ENCODE peak calls at places on chromosomes 1 and 21, in ten cellular contexts. G is hepatocyte, E is prostate gland, L is heart right ventricle, X is SJCRH30, R is uterus, B is tibial artery, I is pancreas, O is heart left ventricle, V is tibial nerve. J is an unnamed sample. For H3K4me1, the result is how much of the 10 kb centered on the place peaks cover.

GRCh38 chr21:29673096-29673610 is 266.6 kb downstream of the GRIK1 start:
- DNase-seq in G (no peak), E (no peak), L (no peak), X (no peak), R (no peak), B (no peak), I (no peak), O (no peak), V (no peak), J (no peak)

GRCh38 chr1:35557118-35557610 is at the start of gene KIAA0319L:
- DNase-seq in G (peak), E (peak), L (peak), X (peak), R (peak), B (peak), I (peak), O (peak), V (no peak), J (peak)

GRCh38 chr1:36863500-36863899 is 170.8 kb downstream of the GRIK3 start:
- DNase-seq in G (no peak), E (no peak), L (no peak), X (no peak), R (no peak), B (no peak), I (no peak), O (no peak), V (no peak), J (no peak)

GRCh38 chr1:50278352-50278878 is 144.8 kb downstream of the DMRTA2 start:
- DNase-seq in G (no peak), E (no peak), L (no peak), X (no peak), R (no peak), B (no peak), I (no peak), O (no peak), V (no peak), J (no peak)

GRCh38 chr1:21508580-21509350 is 458 bp upstream of the ALPL start:
- DNase-seq in G (peak), E (peak), L (peak), X (no peak), R (no peak), B (peak), I (peak), O (peak), V (peak), J (peak)

GRCh38 chr1:79040424-79041089 is 34.0 kb upstream of the ADGRL4 start:
- DNase-seq in G (no peak), E (no peak), L (no peak), X (no peak), R (no peak), B (no peak), I (no peak), O (no peak), V (no peak), J (no peak)

GRCh38 chr1:183259886-183260285 is 73.8 kb downstream of the LAMC2 start:
- DNase-seq in G (no peak), E (no peak), L (no peak), X (no peak), R (no peak), B (no peak), I (no peak), O (no peak), V (no peak), J (no peak)

GRCh38 chr1:21651214-21652042 is 17.7 kb downstream of the RAP1GAP start:
- DNase-seq in G (peak), E (no peak), L (no peak), X (peak), R (no peak), B (no peak), I (peak), O (peak), V (no peak), J (no peak)

GRCh38 chr1:115791816-115792215 is 23.3 kb upstream of the CASQ2 start:
- DNase-seq in G (no peak), E (no peak), L (no peak), X (no peak), R (no peak), B (no peak), I (no peak), O (no peak), V (no peak), J (no peak)

GRCh38 chr1:30419246-30419720 is 304.1 kb downstream of the MATN1 start:
- DNase-seq in G (no peak), E (peak), L (no peak), X (no peak), R (peak), B (no peak), I (no peak), O (no peak), V (no peak), J (no peak)

GRCh38 chr1:237610157-237610556 is 280.6 kb downstream of the ZP4 start:
- DNase-seq in G (no peak), E (no peak), L (no peak), X (no peak), R (no peak), B (no peak), I (no peak), O (no peak), V (no peak), J (no peak)

GRCh38 chr21:33308586-33309490 is 15.9 kb upstream of the IFNAR1 start:
- DNase-seq in G (no peak), E (peak), L (no peak), X (peak), R (no peak), B (no peak), I (no peak), O (no peak), V (no peak), J (no peak)

GRCh38 chr21:43864806-43865470 is at the start of gene AGPAT3:
- DNase-seq in G (peak), E (no peak), L (peak), X (no peak), R (no peak), B (no peak), I (peak), O (peak), V (no peak), J (no peak)

GRCh38 chr1:64969305-64970066 is 3.1 kb upstream of the JAK1 start:
- DNase-seq in G (no peak), E (no peak), L (no peak), X (no peak), R (no peak), B (no peak), I (no peak), O (no peak), V (no peak), J (no peak)

GRCh38 chr1:44696789-44697188 is 22.3 kb downstream of the ARMH1 start:
- DNase-seq in G (no peak), E (no peak), L (no peak), X (no peak), R (no peak), B (peak), I (no peak), O (no peak), V (no peak), J (no peak)

GRCh38 chr1:201795066-201795465 is 33.9 kb upstream of the IPO9 start:
- DNase-seq in G (peak), E (no peak), L (no peak), X (no peak), R (no peak), B (no peak), I (no peak), O (no peak), V (no peak), J (no peak)

GRCh38 chr21:26881504-26882228 is 36.5 kb upstream of the ADAMTS1 start:
- DNase-seq in G (no peak), E (no peak), L (no peak), X (no peak), R (no peak), B (no peak), I (no peak), O (no peak), V (no peak), J (no peak)

GRCh38 chr1:15876357-15876756 is 28.9 kb downstream of the SPEN start:
- DNase-seq in G (peak), E (no peak), L (no peak), X (no peak), R (no peak), B (no peak), I (no peak), O (no peak), V (no peak), J (no peak)

GRCh38 chr1:201353186-201353940 is 24.1 kb downstream of the TNNT2 start:
- DNase-seq in G (no peak), E (no peak), L (no peak), X (no peak), R (no peak), B (no peak), I (peak), O (peak), V (no peak), J (peak)

GRCh38 chr1:35319988-35320713 is 51.6 kb downstream of the ZMYM4 start:
- DNase-seq in G (no peak), E (no peak), L (no peak), X (no peak), R (no peak), B (no peak), I (no peak), O (no peak), V (no peak), J (no peak)

GRCh38 chr1:27350673-27351540 is 9.1 kb downstream of the SYTL1 start:
- DNase-seq in G (peak), E (no peak), L (peak), X (no peak), R (no peak), B (no peak), I (no peak), O (no peak), V (no peak), J (no peak)

GRCh38 chr1:24745711-24746582 is 700 bp downstream of the CLIC4 start:
- DNase-seq in G (peak), E (peak), L (peak), X (peak), R (peak), B (peak), I (peak), O (no peak), V (peak), J (peak)

GRCh38 chr1:221035680-221036153 is 156.5 kb downstream of the HLX start:
- DNase-seq in G (no peak), E (no peak), L (no peak), X (peak), R (no peak), B (no peak), I (no peak), O (no peak), V (no peak), J (no peak)

DNA sequence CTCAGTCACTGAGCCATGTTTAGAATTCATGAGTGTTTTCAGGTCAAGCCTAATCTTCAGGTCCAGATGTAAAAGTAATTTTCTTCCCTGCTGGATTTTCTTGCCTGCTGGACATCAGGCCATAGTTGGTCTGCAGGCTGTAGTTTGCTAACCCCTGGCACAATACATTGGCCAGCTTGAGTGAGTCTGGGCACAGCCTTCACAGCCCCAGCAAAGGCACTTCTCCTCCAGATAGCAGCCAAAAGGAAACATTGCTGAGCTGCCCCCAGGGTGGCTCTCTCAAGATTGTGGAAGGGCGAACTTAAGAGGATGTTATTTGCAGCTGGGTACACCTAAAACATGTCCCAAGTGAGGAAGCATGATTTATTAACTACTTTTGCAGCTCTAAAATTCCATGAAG is 126.8 kb downstream of the PIK3R3 start:
- DNase-seq in G (no peak), E (no peak), L (no peak), X (no peak), R (no peak), B (no peak), I (no peak), O (no peak), V (no peak), J (no peak)
- H3K27ac ChIP-seq in G (no peak), E (peak), L (no peak), X (no peak), R (no peak), B (no peak), I (no peak), O (peak), V (no peak), J (no peak)

GRCh38 chr1:94553931-94554330 is 12.4 kb upstream of the F3 start:
- DNase-seq in G (no peak), E (no peak), L (no peak), X (no peak), R (no peak), B (no peak), I (no peak), O (no peak), V (no peak), J (no peak)
- H3K4me1 ChIP-seq in G (under half), E (under half), L (under half), X (half or more), R (under half), B (under half), I (under half), O (under half), V (under half), J (under half)

DNA sequence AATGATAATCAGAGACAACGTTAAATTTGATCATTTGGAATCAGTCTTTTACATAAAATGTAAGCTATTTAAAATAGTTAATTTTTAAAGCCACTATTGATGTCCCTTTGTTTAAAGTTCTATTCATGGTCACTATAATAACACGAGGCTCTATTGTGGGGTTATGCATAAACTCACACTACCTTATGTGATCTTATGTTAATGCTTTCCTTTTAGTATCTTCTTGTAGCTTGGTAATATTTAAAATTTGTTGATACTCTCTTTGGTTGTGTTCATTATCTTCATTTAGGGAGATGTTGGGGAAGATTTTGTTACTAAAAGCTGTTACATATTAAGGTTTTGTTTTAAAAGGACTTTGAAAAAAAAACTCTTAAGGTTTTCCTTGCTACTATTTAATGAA is 1.2 kb downstream of the B3GALT2 start:
- DNase-seq in G (no peak), E (no peak), L (no peak), X (no peak), R (no peak), B (no peak), I (no peak), O (no peak), V (no peak), J (no peak)
- H3K4me3 ChIP-seq in G (peak), E (peak), L (peak), X (peak), R (no peak), B (no peak), I (no peak), O (peak), V (peak), J (peak)

GRCh38 chr1:169765580-169766331 is 29.0 kb downstream of the METTL18 start:
- DNase-seq in G (no peak), E (no peak), L (no peak), X (no peak), R (no peak), B (no peak), I (no peak), O (no peak), V (no peak), J (no peak)

GRCh38 chr1:169759038-169759437 is 25.2 kb upstream of the SELE start:
- DNase-seq in G (no peak), E (no peak), L (no peak), X (no peak), R (no peak), B (no peak), I (no peak), O (no peak), V (no peak), J (no peak)

GRCh38 chr1:169764919-169765318 is 29.8 kb downstream of the METTL18 start:
- DNase-seq in G (no peak), E (no peak), L (no peak), X (no peak), R (no peak), B (no peak), I (no peak), O (no peak), V (no peak), J (no peak)

GRCh38 chr1:169768161-169768560 is 26.5 kb downstream of the METTL18 start:
- DNase-seq in G (no peak), E (no peak), L (no peak), X (no peak), R (no peak), B (no peak), I (no peak), O (no peak), V (no peak), J (no peak)

GRCh38 chr1:169762699-169763098 is 28.8 kb upstream of the SELE start:
- DNase-seq in G (no peak), E (no peak), L (no peak), X (no peak), R (no peak), B (no peak), I (no peak), O (no peak), V (no peak), J (no peak)
- H3K27ac ChIP-seq in G (no peak), E (no peak), L (no peak), X (no peak), R (no peak), B (no peak), I (no peak), O (no peak), V (no peak), J (no peak)

DNA sequence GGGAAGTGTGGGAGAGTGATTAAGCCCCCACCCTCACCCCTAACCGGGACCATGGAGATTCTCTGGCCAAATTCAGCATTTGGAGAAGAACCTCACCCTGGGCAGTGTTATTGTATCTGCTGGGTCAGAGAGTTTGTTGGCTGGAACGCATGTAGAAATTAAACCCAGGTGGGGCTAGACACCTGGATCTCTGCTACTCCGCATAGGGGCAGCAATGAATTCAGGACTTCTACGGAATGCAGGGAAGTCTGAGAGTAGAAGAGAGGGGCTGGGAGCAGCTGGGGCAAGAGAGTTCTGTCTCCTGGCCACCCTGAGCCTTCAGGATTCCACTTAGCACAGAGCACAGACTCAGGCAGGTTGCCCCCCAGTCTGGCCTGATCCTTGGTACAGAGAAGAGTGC is 3.6 kb upstream of the CRABP2 start:
- DNase-seq in G (no peak), E (no peak), L (no peak), X (no peak), R (no peak), B (no peak), I (no peak), O (no peak), V (no peak), J (no peak)
- H3K4me1 ChIP-seq in G (half or more), E (under half), L (half or more), X (under half), R (under half), B (under half), I (under half), O (half or more), V (half or more), J (under half)